ENCODE peak calls at places on chromosome 1, in five cellular contexts. Z, I, W, O and Y are unnamed samples.
A peak's percentile ranks its signal among the peaks of the same experiment; 100 is the strongest.

GRCh38 chr1:93584238-93585003 is 97.2 kb downstream of the BCAR3 start:
- DNase-seq in Z (no peak), O (no peak), W (no peak), I (no peak), Y (no peak)

GRCh38 chr1:47898156-47898825 is 98.9 kb downstream of the TRABD2B start:
- DNase-seq in O (no peak), Z (no peak), W (no peak), I (no peak), Y (no peak)

GRCh38 chr1:224528900-224529299 is 87.2 kb upstream of the CNIH3 start:
- DNase-seq in Z (no peak), W (peak; percentile 84), I (no peak), O (no peak), Y (no peak)

GRCh38 chr1:244322791-244323521 is 128.8 kb downstream of the ADSS2 start:
- DNase-seq in W (peak; percentile 98), Z (peak; percentile 84), I (no peak), O (no peak), Y (no peak)

GRCh38 chr1:218823291-218823900 is 350.3 kb upstream of the LYPLAL1 start:
- DNase-seq in W (no peak), O (no peak), I (no peak), Z (peak; percentile 92), Y (no peak)

GRCh38 chr1:201259476-201260235 is 23.6 kb upstream of the PKP1 start:
- DNase-seq in O (peak; percentile 89), Z (no peak), W (no peak), I (no peak), Y (no peak)

GRCh38 chr1:7050751-7051665 is 265.8 kb downstream of the CAMTA1 start:
- DNase-seq in Z (no peak), W (no peak), O (no peak), I (no peak), Y (no peak)

GRCh38 chr1:154758346-154758745 is 111.7 kb downstream of the KCNN3 start:
- DNase-seq in W (no peak), Z (no peak), I (no peak), O (no peak), Y (no peak)

GRCh38 chr1:229070168-229070567 is 200.7 kb upstream of the RAB4A start:
- DNase-seq in O (peak; percentile 82), I (peak; percentile 23), Z (peak; percentile 18), W (peak; percentile 48), Y (no peak)

GRCh38 chr1:247574664-247575063 is 13.5 kb upstream of the OR2G2 start:
- DNase-seq in Z (no peak), O (no peak), W (no peak), I (no peak), Y (no peak)

GRCh38 chr1:168991667-168992475 is 114.6 kb upstream of the ATP1B1 start:
- DNase-seq in I (no peak), Z (no peak), O (no peak), W (no peak), Y (no peak)

GRCh38 chr1:10960406-10960805 is 52.0 kb upstream of the TARDBP start:
- DNase-seq in I (no peak), W (no peak), O (no peak), Z (no peak), Y (no peak)

GRCh38 chr1:192986110-192986747 is 72.9 kb downstream of the UCHL5 start:
- DNase-seq in W (no peak), I (no peak), O (no peak), Z (no peak), Y (no peak)

GRCh38 chr1:169240449-169241242 is 127.0 kb downstream of the NME7 start:
- DNase-seq in Z (no peak), I (no peak), O (no peak), W (no peak), Y (no peak)

GRCh38 chr1:52551476-52552235 is 1.2 kb downstream of the TUT4 start:
- DNase-seq in W (no peak), Z (no peak), O (no peak), I (no peak), Y (no peak)

GRCh38 chr1:197319631-197320030 is 51.6 kb downstream of the CRB1 start:
- DNase-seq in Z (no peak), I (no peak), W (no peak), O (no peak), Y (no peak)

GRCh38 chr1:229980009-229980408 is 87.0 kb upstream of the GALNT2 start:
- DNase-seq in O (no peak), Z (no peak), I (no peak), W (no peak), Y (no peak)

GRCh38 chr1:193283026-193283425 is 96.6 kb upstream of the B3GALT2 start:
- DNase-seq in Z (peak; percentile 41), I (no peak), W (no peak), O (no peak), Y (no peak)

GRCh38 chr1:68955424-68955823 is 458.5 kb upstream of the DEPDC1 start:
- DNase-seq in I (no peak), Z (no peak), O (no peak), W (no peak), Y (no peak)

GRCh38 chr1:150925080-150925479 is 1.1 kb upstream of the SETDB1 start:
- DNase-seq in W (no peak), I (no peak), Z (no peak), O (no peak), Y (no peak)

DNA sequence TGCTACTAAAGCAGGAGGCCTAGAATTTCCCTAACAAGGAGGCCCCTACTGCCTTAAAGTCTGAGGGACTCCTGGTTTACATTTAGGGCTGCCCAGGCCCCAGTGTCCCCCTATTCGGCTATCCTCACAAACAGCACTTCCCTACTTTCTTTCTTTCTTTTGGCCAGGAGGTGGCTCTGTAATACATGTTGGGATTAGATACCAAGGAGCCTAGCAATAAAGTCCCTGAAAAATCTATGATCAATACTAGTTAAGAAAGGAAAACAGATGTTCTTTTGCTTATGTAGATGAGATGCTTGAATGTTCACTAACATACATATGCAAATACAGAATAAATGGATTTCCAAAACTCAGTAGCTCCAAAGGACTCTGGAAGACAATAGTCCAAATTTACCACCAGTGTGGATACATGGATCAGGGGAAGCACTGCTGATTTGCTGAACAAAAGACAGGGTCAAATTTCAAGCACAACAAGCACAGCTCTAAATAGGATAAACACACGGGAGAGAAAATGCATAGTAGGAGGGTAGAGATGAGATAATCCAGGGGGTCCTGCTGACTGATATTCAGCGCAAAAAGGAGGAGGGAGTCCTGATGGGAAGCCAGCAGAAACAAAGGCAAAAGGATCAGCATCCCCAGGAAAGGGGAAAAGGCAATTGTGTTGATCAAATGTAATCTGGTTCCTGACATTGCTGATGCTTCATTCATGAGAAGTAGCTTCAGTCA is 240.0 kb downstream of the NUF2 start:
- DNase-seq in W (no peak), Z (no peak), O (no peak), I (no peak), Y (no peak)
- TF ChIP-seq CTCF in W (peak; percentile 41), Z (peak; percentile 48), O (peak; percentile 48), I (no peak), Y (peak; percentile 66)

GRCh38 chr1:31715873-31716220 is 12.0 kb upstream of the COL16A1 start:
- DNase-seq in W (no peak), I (no peak), O (no peak), Z (no peak), Y (no peak)
- TF ChIP-seq CTCF in W (no peak), I (no peak), O (peak; percentile 41), Z (no peak), Y (peak; percentile 51)

GRCh38 chr1:82400521-82400920 is 599.8 kb downstream of the ADGRL2 start:
- DNase-seq in W (no peak), I (no peak), O (no peak), Z (no peak), Y (no peak)
- TF ChIP-seq CTCF in W (no peak), I (no peak), O (no peak), Z (no peak), Y (no peak)

GRCh38 chr1:54701066-54701465 is 14.6 kb upstream of the TTC4 start:
- DNase-seq in O (no peak), W (no peak), I (no peak), Z (no peak), Y (peak; percentile 52)

GRCh38 chr1:54697896-54698295 is 17.8 kb upstream of the TTC4 start:
- DNase-seq in W (no peak), Z (no peak), O (no peak), I (no peak), Y (peak; percentile 55)

GRCh38 chr1:54701996-54702395 is 13.7 kb upstream of the TTC4 start:
- DNase-seq in W (no peak), O (no peak), I (no peak), Z (no peak), Y (peak; percentile 82)

GRCh38 chr1:54698346-54698745 is 17.3 kb upstream of the TTC4 start:
- DNase-seq in W (no peak), Z (no peak), I (no peak), O (no peak), Y (peak; percentile 36)

GRCh38 chr1:54699936-54700525 is 15.6 kb upstream of the TTC4 start:
- DNase-seq in W (no peak), Z (no peak), O (no peak), I (no peak), Y (peak; percentile 73)
- TF ChIP-seq CTCF in W (no peak), Z (no peak), O (no peak), I (no peak), Y (no peak)

DNA sequence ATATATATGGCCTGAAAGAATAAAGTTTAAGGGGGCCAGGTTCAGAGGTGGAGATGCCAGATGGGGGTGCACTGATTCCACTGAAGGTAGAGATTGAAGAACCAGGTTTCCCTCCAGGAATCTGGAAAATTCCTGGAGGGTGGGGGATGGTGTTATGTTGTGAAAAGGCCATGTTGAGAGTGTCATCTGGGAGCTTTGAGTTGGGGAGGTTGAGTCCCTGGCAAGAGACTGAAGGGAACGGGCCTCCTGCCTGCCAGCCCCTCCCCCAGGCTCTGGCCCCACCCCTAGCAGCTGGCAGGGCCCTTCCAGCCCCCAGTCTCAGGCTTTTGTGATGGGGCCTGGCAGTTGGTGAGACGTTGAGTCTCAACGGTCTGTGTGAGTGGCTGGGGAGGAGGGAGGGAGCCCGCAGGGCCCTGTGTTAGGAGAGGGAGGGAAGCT is 4.1 kb downstream of the PTPRU start:
- DNase-seq in I (no peak), Z (no peak), W (no peak), O (no peak), Y (no peak)
- TF ChIP-seq CTCF in I (no peak), Z (peak; percentile 35), W (peak; percentile 27), O (peak; percentile 14), Y (peak; percentile 42)